ENCODE peak calls at places on chromosomes 2 and 18, in ten cellular contexts. Y, H, P, C, B, J, F, W, R and D are unnamed samples.

GRCh38 chr2:170013802-170014551 is 164.0 kb upstream of the MYO3B start:
- DNase-seq in Y (peak), H (no peak), P (no peak), C (no peak), B (no peak), J (peak), F (peak), W (no peak), R (no peak), D (no peak)

GRCh38 chr2:144759746-144760145 is 239.8 kb upstream of the ZEB2 start:
- DNase-seq in Y (no peak), H (no peak), P (no peak), C (no peak), B (no peak), J (no peak), F (no peak), W (no peak), R (no peak), D (no peak)

GRCh38 chr18:37487400-37487831 is 78.2 kb downstream of the CELF4 start:
- DNase-seq in Y (no peak), H (no peak), P (no peak), C (no peak), B (no peak), J (no peak), F (no peak), W (no peak), R (no peak), D (no peak)

GRCh38 chr2:88147145-88147544 is 19.3 kb upstream of the FABP1 start:
- DNase-seq in Y (no peak), H (no peak), P (no peak), C (no peak), B (no peak), J (no peak), F (no peak), W (no peak), R (no peak), D (no peak)

GRCh38 chr2:60479226-60480088 is 74.0 kb downstream of the BCL11A start:
- DNase-seq in Y (no peak), H (no peak), P (no peak), C (no peak), B (no peak), J (no peak), F (no peak), W (no peak), R (no peak), D (no peak)

GRCh38 chr2:53753036-53753435 is 14.6 kb upstream of the CHAC2 start:
- DNase-seq in Y (no peak), H (no peak), P (no peak), C (no peak), B (no peak), J (no peak), F (no peak), W (no peak), R (no peak), D (no peak)

GRCh38 chr2:120379916-120380893 is 34.3 kb downstream of the INHBB start:
- DNase-seq in Y (no peak), H (no peak), P (no peak), C (peak), B (peak), J (no peak), F (no peak), W (no peak), R (no peak), D (no peak)

GRCh38 chr2:16246911-16247310 is 306.6 kb downstream of the MYCN start:
- DNase-seq in Y (no peak), H (no peak), P (no peak), C (no peak), B (no peak), J (no peak), F (no peak), W (no peak), R (no peak), D (no peak)

GRCh38 chr2:235951980-235952379 is 216.2 kb downstream of the GBX2 start:
- DNase-seq in Y (no peak), H (no peak), P (no peak), C (no peak), B (no peak), J (no peak), F (no peak), W (no peak), R (no peak), D (no peak)

GRCh38 chr2:229170907-229171306 is 100.2 kb downstream of the PID1 start:
- DNase-seq in Y (no peak), H (no peak), P (no peak), C (no peak), B (no peak), J (no peak), F (no peak), W (no peak), R (no peak), D (no peak)

GRCh38 chr2:135471106-135471505 is 59.9 kb downstream of the ZRANB3 start:
- DNase-seq in Y (peak), H (no peak), P (no peak), C (no peak), B (no peak), J (no peak), F (no peak), W (no peak), R (no peak), D (no peak)

GRCh38 chr2:130827502-130828251 is 9.0 kb upstream of the ARHGEF4 start:
- DNase-seq in Y (peak), H (peak), P (no peak), C (no peak), B (no peak), J (peak), F (no peak), W (no peak), R (no peak), D (peak)

GRCh38 chr2:132392211-132392610 is 24.4 kb upstream of the GPR39 start:
- DNase-seq in Y (no peak), H (no peak), P (no peak), C (no peak), B (no peak), J (peak), F (peak), W (no peak), R (no peak), D (no peak)

GRCh38 chr18:22169889-22170420 is 566 bp downstream of the GATA6 start:
- DNase-seq in Y (no peak), H (peak), P (no peak), C (no peak), B (peak), J (no peak), F (peak), W (no peak), R (no peak), D (no peak)

GRCh38 chr2:134671498-134671897 is 47.3 kb downstream of the TMEM163 start:
- DNase-seq in Y (no peak), H (no peak), P (no peak), C (no peak), B (no peak), J (peak), F (no peak), W (no peak), R (no peak), D (no peak)

GRCh38 chr2:48560546-48561209 is 30.7 kb downstream of the STON1 start:
- DNase-seq in Y (no peak), H (no peak), P (no peak), C (no peak), B (no peak), J (peak), F (no peak), W (no peak), R (no peak), D (no peak)

GRCh38 chr2:85310330-85310729 is 17.5 kb downstream of the TGOLN2 start:
- DNase-seq in Y (no peak), H (no peak), P (no peak), C (no peak), B (no peak), J (no peak), F (no peak), W (no peak), R (no peak), D (no peak)

GRCh38 chr2:207953354-207953753 is 72.0 kb downstream of the PLEKHM3 start:
- DNase-seq in Y (no peak), H (no peak), P (no peak), C (no peak), B (no peak), J (no peak), F (no peak), W (no peak), R (no peak), D (no peak)

GRCh38 chr2:1645761-1646476 is 98.4 kb downstream of the PXDN start:
- DNase-seq in Y (no peak), H (no peak), P (no peak), C (no peak), B (no peak), J (no peak), F (no peak), W (no peak), R (no peak), D (no peak)

GRCh38 chr18:13834501-13835015 is 10.6 kb downstream of the MC5R start:
- DNase-seq in Y (no peak), H (no peak), P (no peak), C (no peak), B (no peak), J (no peak), F (no peak), W (no peak), R (no peak), D (no peak)

GRCh38 chr18:45920367-45920766 is 46.8 kb downstream of the EPG5 start:
- DNase-seq in Y (no peak), H (peak), P (no peak), C (peak), B (peak), J (no peak), F (peak), W (no peak), R (peak), D (peak)

GRCh38 chr2:38268691-38269309 is 108.3 kb downstream of the ATL2 start:
- DNase-seq in Y (no peak), H (peak), P (no peak), C (no peak), B (no peak), J (no peak), F (no peak), W (no peak), R (peak), D (no peak)

GRCh38 chr2:226411727-226412360 is 387.8 kb downstream of the IRS1 start:
- DNase-seq in Y (no peak), H (no peak), P (no peak), C (no peak), B (no peak), J (no peak), F (no peak), W (no peak), R (peak), D (no peak)

GRCh38 chr2:233244818-233245217 is 6.7 kb upstream of the ATG16L1 start:
- DNase-seq in Y (no peak), H (no peak), P (no peak), C (no peak), B (no peak), J (no peak), F (no peak), W (no peak), R (no peak), D (no peak)

GRCh38 chr2:215435809-215436704 is at the start of gene FN1:
- DNase-seq in Y (peak), H (peak), P (peak), C (peak), B (no peak), J (peak), F (peak), W (peak), R (peak), D (peak)

GRCh38 chr2:82282111-82282882 is 1977.7 kb upstream of the LRRTM1 start:
- DNase-seq in Y (no peak), H (no peak), P (no peak), C (no peak), B (no peak), J (peak), F (no peak), W (no peak), R (no peak), D (no peak)